ENCODE peak calls at places on chromosomes 3 and 15, in seven cellular contexts. B, J, U, D, F, T and H are unnamed samples.

GRCh38 chr3:133114198-133114597 is 76.0 kb downstream of the TMEM108 start:
- DNase-seq in B (no peak), J (no peak), U (no peak), D (no peak), F (no peak), T (no peak), H (no peak)

GRCh38 chr3:117016359-117016758 is 306.8 kb downstream of the TUSC7 start:
- DNase-seq in B (peak), J (no peak), U (no peak), D (no peak), F (no peak), T (no peak), H (no peak)

GRCh38 chr3:75978686-75979085 is 193.3 kb upstream of the ZNF717 start:
- DNase-seq in B (no peak), J (no peak), U (no peak), D (no peak), F (no peak), T (no peak), H (no peak)

GRCh38 chr3:36941658-36942057 is 3.2 kb downstream of the TRANK1 start:
- DNase-seq in B (no peak), J (no peak), U (no peak), D (no peak), F (no peak), T (no peak), H (no peak)

GRCh38 chr15:69200773-69201745 is 40.6 kb downstream of the GLCE start:
- DNase-seq in B (peak), J (no peak), U (no peak), D (no peak), F (no peak), T (no peak), H (no peak)

GRCh38 chr3:128488995-128489859 is 3.8 kb downstream of the GATA2 start:
- DNase-seq in B (peak), J (peak), U (no peak), D (no peak), F (peak), T (peak), H (peak)

GRCh38 chr15:91141102-91141501 is 41.0 kb downstream of the SV2B start:
- DNase-seq in B (no peak), J (no peak), U (no peak), D (no peak), F (no peak), T (no peak), H (no peak)

GRCh38 chr15:66862111-66862815 is 160.2 kb downstream of the SMAD6 start:
- DNase-seq in B (no peak), J (no peak), U (no peak), D (no peak), F (no peak), T (no peak), H (no peak)

GRCh38 chr15:99729327-99729726 is 3.9 kb downstream of the LYSMD4 start:
- DNase-seq in B (no peak), J (no peak), U (no peak), D (no peak), F (no peak), T (no peak), H (no peak)

GRCh38 chr3:105364113-105364512 is 2.6 kb upstream of the ALCAM start:
- DNase-seq in B (no peak), J (no peak), U (no peak), D (no peak), F (no peak), T (no peak), H (no peak)

GRCh38 chr3:119643528-119643927 is 16.9 kb downstream of the POPDC2 start:
- DNase-seq in B (no peak), J (no peak), U (no peak), D (no peak), F (no peak), T (no peak), H (no peak)

GRCh38 chr15:42826251-42826890 is 89.4 kb upstream of the CDAN1 start:
- DNase-seq in B (no peak), J (no peak), U (no peak), D (no peak), F (no peak), T (no peak), H (no peak)

GRCh38 chr3:79497447-79498111 is 270.2 kb downstream of the ROBO1 start:
- DNase-seq in B (no peak), J (no peak), U (no peak), D (no peak), F (no peak), T (no peak), H (no peak)

GRCh38 chr3:138732465-138732864 is 102.3 kb downstream of the PIK3CB start:
- DNase-seq in B (no peak), J (no peak), U (no peak), D (no peak), F (no peak), T (no peak), H (no peak)

GRCh38 chr3:115512565-115513410 is 110.5 kb upstream of the GAP43 start:
- DNase-seq in B (peak), J (peak), U (no peak), D (no peak), F (peak), T (peak), H (no peak)

GRCh38 chr3:139518926-139519842 is 20.4 kb downstream of the RBP1 start:
- DNase-seq in B (no peak), J (no peak), U (no peak), D (no peak), F (peak), T (no peak), H (no peak)

GRCh38 chr3:54965746-54966145 is 37.9 kb upstream of the LRTM1 start:
- DNase-seq in B (peak), J (no peak), U (no peak), D (no peak), F (no peak), T (peak), H (no peak)

GRCh38 chr3:195103623-195104022 is 167.3 kb downstream of the XXYLT1 start:
- DNase-seq in B (no peak), J (no peak), U (no peak), D (no peak), F (no peak), T (no peak), H (no peak)

GRCh38 chr3:134145183-134145582 is 105.5 kb downstream of the RYK start:
- DNase-seq in B (no peak), J (no peak), U (no peak), D (no peak), F (no peak), T (no peak), H (no peak)

GRCh38 chr15:58572521-58572920 is 140.7 kb downstream of the LIPC start:
- DNase-seq in B (no peak), J (no peak), U (no peak), D (no peak), F (no peak), T (no peak), H (no peak)

GRCh38 chr3:173793963-173794362 is 396.4 kb downstream of the NLGN1 start:
- DNase-seq in B (peak), J (no peak), U (no peak), D (no peak), F (no peak), T (no peak), H (no peak)

GRCh38 chr3:172312006-172312405 is 136.2 kb downstream of the GHSR start:
- DNase-seq in B (no peak), J (no peak), U (no peak), D (no peak), F (no peak), T (no peak), H (no peak)

GRCh38 chr3:115980709-115981108 is 357.4 kb downstream of the GAP43 start:
- DNase-seq in B (no peak), J (no peak), U (no peak), D (no peak), F (no peak), T (no peak), H (no peak)

GRCh38 chr3:192804502-192804901 is 77.2 kb upstream of the FGF12 start:
- DNase-seq in B (no peak), J (no peak), U (no peak), D (no peak), F (no peak), T (no peak), H (no peak)

GRCh38 chr3:8621872-8622271 is 22.7 kb downstream of the SSUH2 start:
- DNase-seq in B (no peak), J (no peak), U (no peak), D (no peak), F (no peak), T (peak), H (no peak)

GRCh38 chr15:41392659-41393058 is 9.6 kb downstream of the NDUFAF1 start:
- DNase-seq in B (no peak), J (no peak), U (no peak), D (no peak), F (no peak), T (no peak), H (no peak)

GRCh38 chr3:25449857-25450256 is 21.8 kb downstream of the RARB start:
- DNase-seq in B (no peak), J (no peak), U (no peak), D (no peak), F (no peak), T (no peak), H (no peak)

GRCh38 chr15:25703726-25704125 is 159.4 kb downstream of the ATP10A start:
- DNase-seq in B (no peak), J (no peak), U (no peak), D (no peak), F (no peak), T (no peak), H (peak)

GRCh38 chr3:74639681-74640080 is 25.2 kb upstream of the CNTN3 start:
- DNase-seq in B (no peak), J (no peak), U (no peak), D (no peak), F (no peak), T (no peak), H (no peak)